ENCODE peak calls at places on chromosomes 1 and 21, in nine cellular contexts. G, H, C, R, X, Z, V, Y and D are unnamed samples.

GRCh38 chr1:154944422-154945159 is 8.1 kb upstream of the PMVK start:
- DNase-seq in G (no peak), H (no peak), C (no peak), R (no peak), X (no peak), Z (no peak), V (no peak), Y (no peak), D (no peak)

GRCh38 chr1:16718908-16719533 is 21.3 kb upstream of the RNU1-4 start:
- DNase-seq in G (no peak), H (no peak), C (no peak), R (no peak), X (peak; percentile 45), Z (no peak), V (no peak), Y (no peak), D (no peak)

GRCh38 chr1:225846331-225847310 is 35.6 kb downstream of the TMEM63A start:
- DNase-seq in G (no peak), H (no peak), C (no peak), R (no peak), X (no peak), Z (no peak), V (no peak), Y (no peak), D (no peak)

GRCh38 chr1:205588691-205589445 is 42.9 kb downstream of the ELK4 start:
- DNase-seq in G (no peak), H (peak; percentile 79), C (no peak), R (no peak), X (no peak), Z (peak; percentile 70), V (peak; percentile 57), Y (no peak), D (peak; percentile 67)

GRCh38 chr1:184567016-184567415 is 180.2 kb downstream of the C1orf21 start:
- DNase-seq in G (no peak), H (no peak), C (no peak), R (no peak), X (no peak), Z (no peak), V (no peak), Y (no peak), D (no peak)

GRCh38 chr1:206680279-206680678 is 4.4 kb upstream of the MAPKAPK2 start:
- DNase-seq in G (no peak), H (no peak), C (no peak), R (no peak), X (no peak), Z (no peak), V (no peak), Y (no peak), D (no peak)

GRCh38 chr21:45539046-45539795 is 3.0 kb downstream of the SLC19A1 start:
- DNase-seq in G (no peak), H (no peak), C (no peak), R (no peak), X (no peak), Z (no peak), V (peak; percentile 19), Y (no peak), D (peak; percentile 62)

GRCh38 chr1:181038399-181038873 is 4.7 kb downstream of the MR1 start:
- DNase-seq in G (peak; percentile 72), H (peak; percentile 78), C (peak; percentile 36), R (peak; percentile 48), X (peak; percentile 79), Z (peak; percentile 67), V (peak; percentile 40), Y (peak; percentile 67), D (no peak)

GRCh38 chr1:240254778-240255291 is 163.2 kb downstream of the FMN2 start:
- DNase-seq in G (no peak), H (no peak), C (no peak), R (no peak), X (no peak), Z (no peak), V (no peak), Y (no peak), D (peak; percentile 44)

GRCh38 chr1:112237983-112238515 is 158.0 kb upstream of the CTTNBP2NL start:
- DNase-seq in G (no peak), H (no peak), C (no peak), R (no peak), X (no peak), Z (no peak), V (no peak), Y (no peak), D (no peak)

GRCh38 chr1:232868793-232869491 is 63.7 kb downstream of the MAP10 start:
- DNase-seq in G (peak; percentile 45), H (peak; percentile 96), C (no peak), R (no peak), X (no peak), Z (peak; percentile 95), V (no peak), Y (peak; percentile 91), D (no peak)

GRCh38 chr1:3271866-3272265 is 182.6 kb upstream of the ARHGEF16 start:
- DNase-seq in G (no peak), H (no peak), C (no peak), R (no peak), X (no peak), Z (no peak), V (no peak), Y (no peak), D (no peak)

GRCh38 chr1:114105401-114105979 is 48.2 kb downstream of the SYT6 start:
- DNase-seq in G (no peak), H (no peak), C (no peak), R (no peak), X (no peak), Z (no peak), V (no peak), Y (no peak), D (no peak)

GRCh38 chr1:95393434-95393833 is 159.4 kb downstream of the RWDD3 start:
- DNase-seq in G (no peak), H (no peak), C (no peak), R (no peak), X (no peak), Z (no peak), V (no peak), Y (no peak), D (no peak)

GRCh38 chr1:119485246-119485645 is 21.8 kb upstream of the HSD3B1 start:
- DNase-seq in G (no peak), H (no peak), C (no peak), R (no peak), X (no peak), Z (no peak), V (no peak), Y (no peak), D (no peak)

GRCh38 chr1:228338521-228339051 is 68.0 kb downstream of the TRIM11 start:
- DNase-seq in G (no peak), H (no peak), C (no peak), R (no peak), X (no peak), Z (no peak), V (no peak), Y (no peak), D (peak; percentile 15)